ENCODE peak calls at places on chromosome 16, in four cellular contexts. Y, U, X and B are unnamed samples. For H3K36me3, the result is how much of the 10 kb centered on the place peaks cover.

GRCh38 chr16:21301168-21301894 is 23.2 kb upstream of the CRYM start:
- DNase-seq in U (peak), X (peak), Y (peak), B (peak)

GRCh38 chr16:89289428-89290395 is 72.2 kb downstream of the ZNF778 start:
- DNase-seq in Y (peak), U (peak), X (peak), B (peak)

GRCh38 chr16:27678955-27679354 is 129.0 kb downstream of the KATNIP start:
- DNase-seq in Y (no peak), X (no peak), U (no peak), B (no peak)

GRCh38 chr16:71943887-71944286 is 48.6 kb downstream of the IST1 start:
- DNase-seq in X (no peak), U (no peak), Y (no peak), B (no peak)

GRCh38 chr16:84505249-84506156 is 1.0 kb upstream of the MEAK7 start:
- DNase-seq in Y (no peak), X (no peak), U (no peak), B (no peak)

GRCh38 chr16:29926675-29927522 is 873 bp upstream of the KCTD13 start:
- DNase-seq in Y (no peak), U (peak), X (peak), B (no peak)

GRCh38 chr16:68065716-68066305 is 19.4 kb upstream of the NFATC3 start:
- DNase-seq in X (no peak), U (no peak), Y (peak), B (no peak)

GRCh38 chr16:4494746-4495490 is 18.7 kb downstream of the HMOX2 start:
- DNase-seq in X (no peak), U (no peak), Y (peak), B (no peak)

GRCh38 chr16:73217654-73218053 is 169.7 kb upstream of the ZFHX3 start:
- DNase-seq in Y (no peak), X (no peak), U (no peak), B (no peak)

GRCh38 chr16:89828199-89828869 is at the start of gene SPIRE2:
- DNase-seq in U (peak), X (peak), Y (peak), B (peak)

GRCh38 chr16:3317315-3317999 is 12.2 kb downstream of the ZNF75A start:
- DNase-seq in Y (peak), U (no peak), X (no peak), B (no peak)

GRCh38 chr16:77077523-77077922 is 113.5 kb upstream of the MON1B start:
- DNase-seq in U (no peak), Y (no peak), X (no peak), B (no peak)

GRCh38 chr16:62035115-62036092 is 834 bp downstream of the CDH8 start:
- DNase-seq in Y (no peak), X (no peak), U (no peak), B (no peak)

GRCh38 chr16:51337662-51338061 is 186.6 kb upstream of the SALL1 start:
- DNase-seq in Y (no peak), X (no peak), U (no peak), B (no peak)

GRCh38 chr16:66933776-66934137 is 445 bp downstream of the CIAO2B start:
- DNase-seq in U (no peak), Y (no peak), X (no peak), B (no peak)

GRCh38 chr16:12651765-12652531 is 151.7 kb downstream of the CPPED1 start:
- DNase-seq in X (no peak), Y (no peak), U (no peak), B (no peak)

GRCh38 chr16:85968041-85968920 is 69.3 kb downstream of the IRF8 start:
- DNase-seq in Y (no peak), X (no peak), U (no peak), B (no peak)

GRCh38 chr16:84454611-84455010 is 49.8 kb downstream of the MEAK7 start:
- DNase-seq in X (peak), U (no peak), Y (no peak), B (no peak)

GRCh38 chr16:50834701-50835100 is 92.8 kb downstream of the CYLD start:
- DNase-seq in Y (no peak), U (no peak), X (no peak), B (no peak)

GRCh38 chr16:13997526-13997925 is 73.6 kb upstream of the MRTFB start:
- DNase-seq in X (no peak), U (no peak), Y (no peak), B (no peak)

DNA sequence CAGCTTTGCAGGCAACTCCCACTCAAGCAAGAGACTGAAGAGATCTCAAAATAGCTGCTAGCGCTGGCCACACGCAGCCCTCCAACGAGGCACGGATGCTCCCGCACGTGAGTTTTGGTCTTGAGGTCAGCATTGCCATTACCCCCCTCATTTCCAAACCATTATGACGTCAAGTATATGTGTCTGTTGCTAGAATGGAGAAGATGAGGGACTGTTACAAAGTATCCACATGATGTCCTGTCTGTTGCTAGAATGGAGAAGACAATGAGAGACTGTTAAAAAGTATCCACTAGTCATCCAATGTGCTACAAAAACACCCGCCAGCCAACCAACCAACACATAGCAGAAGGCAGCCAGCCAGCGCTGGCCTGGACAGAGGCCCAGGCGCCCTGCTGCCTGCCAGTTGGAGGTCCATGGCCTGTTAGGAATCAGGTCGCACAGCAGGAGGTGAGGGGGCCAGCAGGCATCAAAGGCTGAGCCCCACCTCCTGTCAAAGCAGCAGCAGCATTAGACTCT is 24.8 kb downstream of the KLHDC4 start:
- DNase-seq in U (no peak), Y (peak), X (no peak), B (no peak)
- H3K36me3 ChIP-seq in U (under half), Y (under half), X (under half), B (half or more)

GRCh38 chr16:2081201-2081600 is 33.4 kb downstream of the TSC2 start:
- DNase-seq in U (no peak), X (no peak), Y (no peak), B (no peak)

GRCh38 chr16:2082983-2083364 is 35.2 kb downstream of the TSC2 start:
- DNase-seq in U (no peak), Y (no peak), X (no peak), B (no peak)

GRCh38 chr16:2083409-2083808 is 35.6 kb downstream of the TSC2 start:
- DNase-seq in X (no peak), U (no peak), Y (no peak), B (no peak)

GRCh38 chr16:2081685-2082084 is 33.9 kb downstream of the TSC2 start:
- DNase-seq in X (no peak), U (no peak), Y (no peak), B (no peak)

GRCh38 chr16:2082171-2082982 is 34.6 kb downstream of the TSC2 start:
- DNase-seq in Y (peak), U (peak), X (no peak), B (no peak)
- H3K36me3 ChIP-seq in Y (under half), U (under half), X (under half), B (under half)

GRCh38 chr16:60031751-60032150 is 1297.6 kb upstream of the GOT2 start:
- DNase-seq in Y (no peak), U (no peak), X (no peak), B (no peak)
- H3K36me3 ChIP-seq in Y (under half), U (under half), X (under half), B (under half)

DNA sequence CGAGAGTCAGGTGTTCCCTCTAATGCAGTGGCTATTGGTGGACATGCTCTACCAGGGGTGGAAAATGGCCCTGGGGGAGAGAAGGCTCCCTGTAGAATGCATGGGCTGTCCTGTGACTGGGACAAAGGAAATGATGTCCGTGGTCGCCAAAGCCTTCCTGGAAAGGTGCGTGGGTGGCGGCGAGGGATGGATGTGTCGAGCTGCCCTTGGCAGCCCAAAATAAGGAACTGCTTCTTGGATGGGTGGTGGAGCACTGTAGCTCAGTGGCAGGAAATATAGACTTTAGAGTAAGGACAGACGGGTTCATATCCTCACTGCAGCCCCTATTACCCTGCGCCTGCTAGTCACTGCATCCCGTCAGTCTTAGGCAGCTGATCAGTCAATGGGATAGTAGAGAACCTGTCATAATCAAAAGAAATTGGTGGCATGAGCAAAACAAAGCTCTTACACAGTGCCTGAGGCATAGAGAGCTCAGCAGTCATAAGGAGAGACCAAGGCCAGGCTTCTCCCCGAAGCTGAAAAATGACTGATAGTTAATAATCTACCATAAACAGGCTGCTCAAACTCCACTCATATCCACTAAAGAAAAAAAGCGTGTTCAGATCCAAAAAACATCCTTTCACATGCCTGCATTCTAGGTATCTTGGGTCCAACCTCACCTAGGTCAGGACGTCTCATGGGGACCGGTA is 123.5 kb upstream of the PLCG2 start:
- DNase-seq in Y (no peak), U (no peak), X (no peak), B (no peak)
- H3K36me3 ChIP-seq in Y (under half), U (under half), X (under half), B (under half)

DNA sequence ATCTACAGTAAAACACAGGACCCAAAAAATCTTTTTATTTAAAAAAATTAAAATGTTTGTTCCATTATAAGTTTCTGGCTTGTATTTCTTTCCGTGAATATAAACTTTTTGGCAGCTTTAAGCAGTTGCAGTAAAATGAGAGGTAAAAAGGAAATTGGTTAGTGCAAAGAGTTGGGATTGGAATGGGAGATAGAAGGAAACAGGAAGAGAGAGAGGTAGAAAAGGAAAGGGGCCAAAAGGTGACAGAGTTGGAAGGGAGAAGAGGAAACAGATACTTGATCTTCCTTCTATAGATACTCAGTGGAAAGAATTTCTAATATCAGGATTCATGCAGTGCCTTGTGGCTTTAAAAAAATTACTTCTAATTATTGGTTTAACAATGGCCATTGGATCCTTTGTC is 63.5 kb downstream of the NQO1 start:
- DNase-seq in Y (no peak), X (no peak), U (no peak), B (no peak)
- H3K36me3 ChIP-seq in Y (under half), X (under half), U (under half), B (under half)